ENCODE peak calls at places on chromosomes 16 and 17, in nine cellular contexts. One of them, this sample, is unnamed.

GRCh38 chr17:76914937-76915336 is 46.7 kb downstream of the MGAT5B start:
- DNase-seq in tibial nerve: no peak
- DNase-seq in gastrocnemius medialis: no peak
- DNase-seq in pancreas: no peak
- DNase-seq in prostate gland: no peak
- DNase-seq in lung: no peak
- DNase-seq in testis: no peak
- DNase-seq in HepG2: peak; percentile 82
- DNase-seq in body of pancreas: no peak
- DNase-seq in this sample: no peak

GRCh38 chr17:73320601-73321264 is 8.9 kb upstream of the CDC42EP4 start:
- DNase-seq in tibial nerve: no peak
- DNase-seq in gastrocnemius medialis: no peak
- DNase-seq in pancreas: no peak
- DNase-seq in prostate gland: no peak
- DNase-seq in lung: no peak
- DNase-seq in testis: no peak
- DNase-seq in HepG2: no peak
- DNase-seq in body of pancreas: no peak
- DNase-seq in this sample: no peak

GRCh38 chr16:51431517-51432241 is 280.6 kb upstream of the SALL1 start:
- DNase-seq in tibial nerve: no peak
- DNase-seq in gastrocnemius medialis: no peak
- DNase-seq in pancreas: no peak
- DNase-seq in prostate gland: no peak
- DNase-seq in lung: no peak
- DNase-seq in testis: no peak
- DNase-seq in HepG2: no peak
- DNase-seq in body of pancreas: peak; percentile 73
- DNase-seq in this sample: no peak

GRCh38 chr17:19747829-19748806 is at the start of gene ALDH3A1:
- DNase-seq in tibial nerve: no peak
- DNase-seq in gastrocnemius medialis: no peak
- DNase-seq in pancreas: no peak
- DNase-seq in prostate gland: peak; percentile 72
- DNase-seq in lung: no peak
- DNase-seq in testis: peak; percentile 59
- DNase-seq in HepG2: peak; percentile 82
- DNase-seq in body of pancreas: peak; percentile 63
- DNase-seq in this sample: no peak

GRCh38 chr17:17818088-17818526 is 18.7 kb downstream of the SREBF1 start:
- DNase-seq in tibial nerve: no peak
- DNase-seq in gastrocnemius medialis: peak; percentile 57
- DNase-seq in pancreas: peak; percentile 47
- DNase-seq in prostate gland: peak; percentile 71
- DNase-seq in lung: no peak
- DNase-seq in testis: peak; percentile 56
- DNase-seq in HepG2: no peak
- DNase-seq in body of pancreas: no peak
- DNase-seq in this sample: no peak

GRCh38 chr17:36849871-36850348 is 87.4 kb upstream of the LHX1 start:
- DNase-seq in tibial nerve: no peak
- DNase-seq in gastrocnemius medialis: no peak
- DNase-seq in pancreas: no peak
- DNase-seq in prostate gland: no peak
- DNase-seq in lung: no peak
- DNase-seq in testis: no peak
- DNase-seq in HepG2: no peak
- DNase-seq in body of pancreas: no peak
- DNase-seq in this sample: no peak

GRCh38 chr17:1241904-1242303 is 28.3 kb upstream of the BHLHA9 start:
- DNase-seq in tibial nerve: peak; percentile 72
- DNase-seq in gastrocnemius medialis: peak; percentile 48
- DNase-seq in pancreas: no peak
- DNase-seq in prostate gland: peak; percentile 17
- DNase-seq in lung: no peak
- DNase-seq in testis: no peak
- DNase-seq in HepG2: no peak
- DNase-seq in body of pancreas: peak; percentile 33
- DNase-seq in this sample: peak; percentile 72

GRCh38 chr17:36937961-36938565 is 788 bp downstream of the LHX1 start:
- DNase-seq in tibial nerve: no peak
- DNase-seq in gastrocnemius medialis: no peak
- DNase-seq in pancreas: no peak
- DNase-seq in prostate gland: no peak
- DNase-seq in lung: no peak
- DNase-seq in testis: no peak
- DNase-seq in HepG2: no peak
- DNase-seq in body of pancreas: no peak
- DNase-seq in this sample: no peak

GRCh38 chr17:58269557-58270291 is 11.0 kb downstream of the MPO start:
- DNase-seq in tibial nerve: no peak
- DNase-seq in gastrocnemius medialis: no peak
- DNase-seq in pancreas: no peak
- DNase-seq in prostate gland: no peak
- DNase-seq in lung: no peak
- DNase-seq in testis: no peak
- DNase-seq in HepG2: no peak
- DNase-seq in body of pancreas: no peak
- DNase-seq in this sample: no peak

GRCh38 chr16:81035398-81035974 is at the start of gene ATMIN:
- DNase-seq in tibial nerve: peak; percentile 74
- DNase-seq in gastrocnemius medialis: peak; percentile 75
- DNase-seq in pancreas: peak; percentile 96
- DNase-seq in prostate gland: peak; percentile 85
- DNase-seq in lung: peak; percentile 83
- DNase-seq in testis: peak; percentile 90
- DNase-seq in HepG2: peak; percentile 83
- DNase-seq in body of pancreas: peak; percentile 93
- DNase-seq in this sample: peak; percentile 80

GRCh38 chr16:88634994-88635670 is 3.2 kb upstream of the IL17C start:
- DNase-seq in tibial nerve: no peak
- DNase-seq in gastrocnemius medialis: no peak
- DNase-seq in pancreas: peak; percentile 79
- DNase-seq in prostate gland: no peak
- DNase-seq in lung: no peak
- DNase-seq in testis: no peak
- DNase-seq in HepG2: no peak
- DNase-seq in body of pancreas: no peak
- DNase-seq in this sample: no peak

GRCh38 chr17:78965369-78965982 is 14.2 kb downstream of the LGALS3BP start:
- DNase-seq in tibial nerve: no peak
- DNase-seq in gastrocnemius medialis: no peak
- DNase-seq in pancreas: no peak
- DNase-seq in prostate gland: no peak
- DNase-seq in lung: no peak
- DNase-seq in testis: no peak
- DNase-seq in HepG2: peak; percentile 44
- DNase-seq in body of pancreas: no peak
- DNase-seq in this sample: no peak

GRCh38 chr16:57017251-57017650 is 27.9 kb downstream of the NLRC5 start:
- DNase-seq in tibial nerve: no peak
- DNase-seq in gastrocnemius medialis: no peak
- DNase-seq in pancreas: no peak
- DNase-seq in prostate gland: no peak
- DNase-seq in lung: no peak
- DNase-seq in testis: no peak
- DNase-seq in HepG2: no peak
- DNase-seq in body of pancreas: no peak
- DNase-seq in this sample: no peak

DNA sequence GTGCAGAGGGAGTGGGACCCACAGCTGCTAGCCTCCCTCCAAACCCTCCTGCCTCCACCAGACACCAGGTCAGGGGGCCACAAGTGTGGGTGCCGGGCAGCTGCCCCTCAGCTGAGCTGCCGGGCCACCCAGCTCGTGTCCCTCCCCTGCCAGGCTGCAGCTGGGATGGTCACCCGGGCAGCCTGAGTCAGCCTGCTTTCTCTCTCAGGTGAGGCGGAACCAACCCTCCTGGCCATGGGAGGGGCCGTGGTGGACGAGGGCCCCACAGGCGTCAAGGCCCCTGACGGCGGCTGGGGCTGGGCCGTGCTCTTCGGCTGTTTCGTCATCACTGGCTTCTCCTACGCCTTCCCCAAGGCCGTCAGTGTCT is 6.9 kb downstream of the SLC16A3 start:
- DNase-seq in tibial nerve: no peak
- DNase-seq in gastrocnemius medialis: no peak
- DNase-seq in pancreas: no peak
- DNase-seq in prostate gland: no peak
- DNase-seq in lung: no peak
- DNase-seq in testis: peak; percentile 74
- DNase-seq in HepG2: no peak
- DNase-seq in body of pancreas: peak; percentile 56
- DNase-seq in this sample: no peak
- H3K27ac ChIP-seq in tibial nerve: peak overlapping the region; percentile 73
- H3K27ac ChIP-seq in gastrocnemius medialis: peak overlapping the region; percentile 90
- H3K27ac ChIP-seq in pancreas: no peak overlapping the region
- H3K27ac ChIP-seq in prostate gland: peak overlapping the region; percentile 21
- H3K27ac ChIP-seq in lung: no peak overlapping the region
- H3K27ac ChIP-seq in testis: peak overlapping the region; percentile 7
- H3K27ac ChIP-seq in HepG2: peak overlapping the region; percentile 59
- H3K27ac ChIP-seq in body of pancreas: no peak overlapping the region
- H3K27ac ChIP-seq in this sample: peak overlapping the region; percentile 89

GRCh38 chr17:50469005-50469605 is 425 bp upstream of the CHAD start:
- DNase-seq in tibial nerve: no peak
- DNase-seq in gastrocnemius medialis: no peak
- DNase-seq in pancreas: no peak
- DNase-seq in prostate gland: no peak
- DNase-seq in lung: no peak
- DNase-seq in testis: no peak
- DNase-seq in HepG2: no peak
- DNase-seq in body of pancreas: no peak
- DNase-seq in this sample: no peak

GRCh38 chr17:50472286-50472685 is 3.6 kb upstream of the CHAD start:
- DNase-seq in tibial nerve: no peak
- DNase-seq in gastrocnemius medialis: no peak
- DNase-seq in pancreas: no peak
- DNase-seq in prostate gland: no peak
- DNase-seq in lung: no peak
- DNase-seq in testis: no peak
- DNase-seq in HepG2: no peak
- DNase-seq in body of pancreas: no peak
- DNase-seq in this sample: no peak

GRCh38 chr17:50469671-50470305 is 1.1 kb upstream of the CHAD start:
- DNase-seq in tibial nerve: no peak
- DNase-seq in gastrocnemius medialis: no peak
- DNase-seq in pancreas: peak; percentile 67
- DNase-seq in prostate gland: no peak
- DNase-seq in lung: no peak
- DNase-seq in testis: no peak
- DNase-seq in HepG2: no peak
- DNase-seq in body of pancreas: no peak
- DNase-seq in this sample: no peak

GRCh38 chr17:50471009-50471905 is 2.6 kb upstream of the CHAD start:
- DNase-seq in tibial nerve: no peak
- DNase-seq in gastrocnemius medialis: no peak
- DNase-seq in pancreas: no peak
- DNase-seq in prostate gland: no peak
- DNase-seq in lung: no peak
- DNase-seq in testis: no peak
- DNase-seq in HepG2: no peak
- DNase-seq in body of pancreas: no peak
- DNase-seq in this sample: no peak

GRCh38 chr17:50470451-50470850 is 1.8 kb upstream of the CHAD start:
- DNase-seq in tibial nerve: no peak
- DNase-seq in gastrocnemius medialis: no peak
- DNase-seq in pancreas: no peak
- DNase-seq in prostate gland: peak; percentile 78
- DNase-seq in lung: no peak
- DNase-seq in testis: peak; percentile 79
- DNase-seq in HepG2: no peak
- DNase-seq in body of pancreas: no peak
- DNase-seq in this sample: no peak
- TF ChIP-seq CTCF in tibial nerve: no peak
- TF ChIP-seq CTCF in gastrocnemius medialis: no peak
- TF ChIP-seq CTCF in pancreas: no peak
- TF ChIP-seq CTCF in prostate gland: no peak
- TF ChIP-seq CTCF in lung: no peak
- TF ChIP-seq CTCF in testis: no peak
- TF ChIP-seq CTCF in HepG2: no peak
- TF ChIP-seq CTCF in body of pancreas: no peak
- TF ChIP-seq CTCF in this sample: no peak

DNA sequence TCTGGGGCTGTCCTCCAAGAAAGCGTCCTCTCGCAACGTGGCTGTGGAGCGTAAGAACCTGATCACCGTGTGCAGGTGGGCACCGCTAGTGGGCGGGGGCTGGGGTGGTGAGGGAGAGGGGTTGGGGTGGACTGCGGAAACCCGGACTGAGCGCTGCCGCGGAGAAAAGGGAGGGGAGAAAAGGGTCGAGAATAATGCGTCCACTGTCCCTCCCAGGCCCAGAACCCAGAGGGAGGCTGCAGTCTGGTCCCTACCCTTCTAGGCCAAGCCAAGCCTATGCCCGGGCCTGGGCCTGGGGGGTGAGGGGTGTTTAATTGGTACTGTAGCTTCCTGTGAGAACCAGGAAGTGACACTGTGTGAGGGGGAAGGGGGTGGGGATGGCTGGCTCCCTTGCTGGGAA is 464 bp downstream of the RUNDC3A start:
- DNase-seq in tibial nerve: no peak
- DNase-seq in gastrocnemius medialis: no peak
- DNase-seq in pancreas: no peak
- DNase-seq in prostate gland: no peak
- DNase-seq in lung: no peak
- DNase-seq in testis: no peak
- DNase-seq in HepG2: no peak
- DNase-seq in body of pancreas: no peak
- DNase-seq in this sample: no peak
- H3K4me3 ChIP-seq in tibial nerve: peak overlapping the region; percentile 55
- H3K4me3 ChIP-seq in gastrocnemius medialis: no peak overlapping the region
- H3K4me3 ChIP-seq in pancreas: peak overlapping the region; percentile 53
- H3K4me3 ChIP-seq in prostate gland: peak overlapping the region; percentile 33
- H3K4me3 ChIP-seq in lung: no peak overlapping the region
- H3K4me3 ChIP-seq in testis: peak overlapping the region; percentile 64
- H3K4me3 ChIP-seq in HepG2: peak overlapping the region; percentile 23
- H3K4me3 ChIP-seq in body of pancreas: no peak overlapping the region
- H3K4me3 ChIP-seq in this sample: peak overlapping the region; percentile 35

DNA sequence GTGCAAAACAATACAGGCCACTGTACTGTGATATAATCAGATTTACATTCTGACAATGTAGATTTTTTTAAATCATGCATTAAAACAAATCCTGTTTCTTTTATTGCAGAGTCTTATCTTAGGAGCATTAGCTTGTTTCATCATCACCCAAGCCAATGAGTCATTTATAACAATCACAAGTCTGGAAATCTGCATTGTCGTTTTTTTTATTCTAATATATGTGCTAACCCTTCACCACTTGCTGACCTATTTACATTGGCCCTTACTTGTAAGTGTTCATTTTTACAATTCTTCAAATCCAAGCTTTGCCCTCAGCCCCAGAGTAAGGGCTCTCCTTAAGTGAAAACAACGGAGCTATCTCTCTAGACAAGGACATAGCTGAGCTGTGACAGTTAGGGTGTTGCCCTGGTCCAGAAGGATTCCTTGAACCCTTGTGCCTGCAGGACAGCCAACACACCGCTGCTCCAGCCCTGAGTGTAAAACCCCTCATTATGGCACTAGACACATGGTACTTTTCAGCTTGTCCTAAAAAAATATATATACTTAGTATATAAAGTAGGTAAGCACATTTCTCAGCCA is 3.7 kb downstream of the CMTM1 start:
- DNase-seq in tibial nerve: no peak
- DNase-seq in gastrocnemius medialis: no peak
- DNase-seq in pancreas: no peak
- DNase-seq in prostate gland: no peak
- DNase-seq in lung: no peak
- DNase-seq in testis: no peak
- DNase-seq in HepG2: no peak
- DNase-seq in body of pancreas: no peak
- DNase-seq in this sample: no peak
- H3K27ac ChIP-seq in tibial nerve: peak overlapping the region; percentile 49
- H3K27ac ChIP-seq in gastrocnemius medialis: no peak overlapping the region
- H3K27ac ChIP-seq in pancreas: no peak overlapping the region
- H3K27ac ChIP-seq in prostate gland: no peak overlapping the region
- H3K27ac ChIP-seq in lung: no peak overlapping the region
- H3K27ac ChIP-seq in testis: no peak overlapping the region
- H3K27ac ChIP-seq in HepG2: no peak overlapping the region
- H3K27ac ChIP-seq in body of pancreas: no peak overlapping the region
- H3K27ac ChIP-seq in this sample: no peak overlapping the region